ENCODE peak calls at places on chromosomes 6 and 20, in ten cellular contexts. One of them, this sample, is unnamed.

GRCh38 chr6:151524059-151524458 is 30.2 kb downstream of the CCDC170 start:
- DNase-seq in epithelial cell of esophagus: peak; percentile 42
- DNase-seq in B cell: no peak
- DNase-seq in CD8-positive, alpha-beta T cell: no peak
- DNase-seq in GM20000: no peak
- DNase-seq in psoas muscle: no peak
- DNase-seq in OCI-LY7: no peak
- DNase-seq in foreskin fibroblast: no peak
- DNase-seq in cardiac fibroblast: no peak
- DNase-seq in MM.1S: no peak
- DNase-seq in this sample: no peak

GRCh38 chr6:16388488-16388887 is 150.1 kb downstream of the GMPR start:
- DNase-seq in epithelial cell of esophagus: no peak
- DNase-seq in B cell: no peak
- DNase-seq in CD8-positive, alpha-beta T cell: no peak
- DNase-seq in GM20000: no peak
- DNase-seq in psoas muscle: no peak
- DNase-seq in OCI-LY7: no peak
- DNase-seq in foreskin fibroblast: peak; percentile 74
- DNase-seq in cardiac fibroblast: no peak
- DNase-seq in MM.1S: no peak
- DNase-seq in this sample: no peak

GRCh38 chr6:134288538-134289203 is 29.2 kb downstream of the SGK1 start:
- DNase-seq in epithelial cell of esophagus: peak; percentile 83
- DNase-seq in B cell: no peak
- DNase-seq in CD8-positive, alpha-beta T cell: no peak
- DNase-seq in GM20000: peak; percentile 33
- DNase-seq in psoas muscle: no peak
- DNase-seq in OCI-LY7: no peak
- DNase-seq in foreskin fibroblast: peak; percentile 89
- DNase-seq in cardiac fibroblast: peak; percentile 97
- DNase-seq in MM.1S: no peak
- DNase-seq in this sample: no peak

GRCh38 chr20:32574296-32575226 is 10.6 kb downstream of the NOL4L start:
- DNase-seq in epithelial cell of esophagus: peak; percentile 63
- DNase-seq in B cell: no peak
- DNase-seq in CD8-positive, alpha-beta T cell: no peak
- DNase-seq in GM20000: no peak
- DNase-seq in psoas muscle: no peak
- DNase-seq in OCI-LY7: no peak
- DNase-seq in foreskin fibroblast: peak; percentile 88
- DNase-seq in cardiac fibroblast: peak; percentile 87
- DNase-seq in MM.1S: no peak
- DNase-seq in this sample: peak; percentile 51

GRCh38 chr20:46376196-46376785 is 30.1 kb downstream of the ELMO2 start:
- DNase-seq in epithelial cell of esophagus: no peak
- DNase-seq in B cell: no peak
- DNase-seq in CD8-positive, alpha-beta T cell: no peak
- DNase-seq in GM20000: no peak
- DNase-seq in psoas muscle: no peak
- DNase-seq in OCI-LY7: no peak
- DNase-seq in foreskin fibroblast: no peak
- DNase-seq in cardiac fibroblast: no peak
- DNase-seq in MM.1S: no peak
- DNase-seq in this sample: no peak

GRCh38 chr20:6466065-6466810 is 301.2 kb upstream of the BMP2 start:
- DNase-seq in epithelial cell of esophagus: peak; percentile 59
- DNase-seq in B cell: no peak
- DNase-seq in CD8-positive, alpha-beta T cell: no peak
- DNase-seq in GM20000: no peak
- DNase-seq in psoas muscle: no peak
- DNase-seq in OCI-LY7: no peak
- DNase-seq in foreskin fibroblast: no peak
- DNase-seq in cardiac fibroblast: peak; percentile 82
- DNase-seq in MM.1S: no peak
- DNase-seq in this sample: no peak

GRCh38 chr6:105882833-105883232 is 203.3 kb upstream of the PRDM1 start:
- DNase-seq in epithelial cell of esophagus: no peak
- DNase-seq in B cell: no peak
- DNase-seq in CD8-positive, alpha-beta T cell: no peak
- DNase-seq in GM20000: no peak
- DNase-seq in psoas muscle: no peak
- DNase-seq in OCI-LY7: no peak
- DNase-seq in foreskin fibroblast: no peak
- DNase-seq in cardiac fibroblast: no peak
- DNase-seq in MM.1S: no peak
- DNase-seq in this sample: no peak

GRCh38 chr6:27616313-27617045 is 143.6 kb upstream of the ZNF184 start:
- DNase-seq in epithelial cell of esophagus: no peak
- DNase-seq in B cell: no peak
- DNase-seq in CD8-positive, alpha-beta T cell: no peak
- DNase-seq in GM20000: no peak
- DNase-seq in psoas muscle: no peak
- DNase-seq in OCI-LY7: no peak
- DNase-seq in foreskin fibroblast: no peak
- DNase-seq in cardiac fibroblast: no peak
- DNase-seq in MM.1S: no peak
- DNase-seq in this sample: no peak

GRCh38 chr20:57223648-57224489 is 42.6 kb downstream of the BMP7 start:
- DNase-seq in epithelial cell of esophagus: no peak
- DNase-seq in B cell: no peak
- DNase-seq in CD8-positive, alpha-beta T cell: no peak
- DNase-seq in GM20000: no peak
- DNase-seq in psoas muscle: peak; percentile 79
- DNase-seq in OCI-LY7: peak; percentile 41
- DNase-seq in foreskin fibroblast: peak; percentile 35
- DNase-seq in cardiac fibroblast: no peak
- DNase-seq in MM.1S: no peak
- DNase-seq in this sample: no peak

GRCh38 chr20:32366380-32366779 is 8.2 kb downstream of the ASXL1 start:
- DNase-seq in epithelial cell of esophagus: no peak
- DNase-seq in B cell: no peak
- DNase-seq in CD8-positive, alpha-beta T cell: no peak
- DNase-seq in GM20000: no peak
- DNase-seq in psoas muscle: no peak
- DNase-seq in OCI-LY7: no peak
- DNase-seq in foreskin fibroblast: no peak
- DNase-seq in cardiac fibroblast: no peak
- DNase-seq in MM.1S: no peak
- DNase-seq in this sample: no peak

GRCh38 chr20:40262219-40262618 is 426.8 kb downstream of the MAFB start:
- DNase-seq in epithelial cell of esophagus: no peak
- DNase-seq in B cell: no peak
- DNase-seq in CD8-positive, alpha-beta T cell: no peak
- DNase-seq in GM20000: no peak
- DNase-seq in psoas muscle: no peak
- DNase-seq in OCI-LY7: no peak
- DNase-seq in foreskin fibroblast: no peak
- DNase-seq in cardiac fibroblast: no peak
- DNase-seq in MM.1S: no peak
- DNase-seq in this sample: no peak

GRCh38 chr20:40268321-40269075 is 420.5 kb downstream of the MAFB start:
- DNase-seq in epithelial cell of esophagus: no peak
- DNase-seq in B cell: no peak
- DNase-seq in CD8-positive, alpha-beta T cell: no peak
- DNase-seq in GM20000: no peak
- DNase-seq in psoas muscle: no peak
- DNase-seq in OCI-LY7: no peak
- DNase-seq in foreskin fibroblast: no peak
- DNase-seq in cardiac fibroblast: no peak
- DNase-seq in MM.1S: no peak
- DNase-seq in this sample: no peak

DNA sequence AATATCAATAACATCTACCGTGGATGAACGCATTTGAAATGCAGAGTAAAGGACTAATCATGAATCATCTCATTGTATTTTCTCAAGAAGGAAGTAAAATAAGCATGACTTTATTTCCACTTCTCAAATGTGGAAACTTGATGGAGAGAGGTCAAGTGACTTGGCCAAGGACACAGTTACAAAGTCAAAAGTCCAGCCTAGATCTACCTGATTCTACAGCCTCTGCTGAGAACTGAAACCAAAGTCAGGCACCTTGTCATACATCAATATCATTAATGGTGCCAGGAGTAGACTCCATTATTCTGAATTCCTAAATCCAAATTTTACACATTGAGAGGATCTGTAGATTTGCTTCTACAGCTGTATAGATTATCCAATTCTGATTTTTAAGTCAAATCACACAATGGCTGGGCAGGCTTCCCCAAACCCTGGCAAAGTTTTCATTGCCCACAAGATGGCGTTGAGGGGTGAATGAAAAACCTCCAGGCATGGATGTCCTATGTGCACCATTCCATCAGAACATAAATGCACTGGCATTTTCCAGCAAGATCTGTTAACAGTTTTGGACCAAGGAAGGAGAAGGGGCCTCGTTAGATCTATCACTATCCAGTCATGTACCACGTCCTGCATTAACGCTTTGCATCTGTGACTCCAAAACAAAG is 423.0 kb downstream of the MAFB start:
- DNase-seq in epithelial cell of esophagus: peak; percentile 57
- DNase-seq in B cell: no peak
- DNase-seq in CD8-positive, alpha-beta T cell: no peak
- DNase-seq in GM20000: no peak
- DNase-seq in psoas muscle: no peak
- DNase-seq in OCI-LY7: peak; percentile 18
- DNase-seq in foreskin fibroblast: peak; percentile 56
- DNase-seq in cardiac fibroblast: peak; percentile 44
- DNase-seq in MM.1S: peak; percentile 22
- DNase-seq in this sample: no peak
- TF ChIP-seq CTCF in epithelial cell of esophagus: peak; percentile 70
- TF ChIP-seq CTCF in B cell: no peak
- TF ChIP-seq CTCF in CD8-positive, alpha-beta T cell: no peak
- TF ChIP-seq CTCF in GM20000: no peak
- TF ChIP-seq CTCF in psoas muscle: peak; percentile 54
- TF ChIP-seq CTCF in OCI-LY7: peak; percentile 68
- TF ChIP-seq CTCF in foreskin fibroblast: peak; percentile 63
- TF ChIP-seq CTCF in cardiac fibroblast: peak; percentile 34
- TF ChIP-seq CTCF in MM.1S: peak; percentile 42
- TF ChIP-seq CTCF in this sample: peak; percentile 33

DNA sequence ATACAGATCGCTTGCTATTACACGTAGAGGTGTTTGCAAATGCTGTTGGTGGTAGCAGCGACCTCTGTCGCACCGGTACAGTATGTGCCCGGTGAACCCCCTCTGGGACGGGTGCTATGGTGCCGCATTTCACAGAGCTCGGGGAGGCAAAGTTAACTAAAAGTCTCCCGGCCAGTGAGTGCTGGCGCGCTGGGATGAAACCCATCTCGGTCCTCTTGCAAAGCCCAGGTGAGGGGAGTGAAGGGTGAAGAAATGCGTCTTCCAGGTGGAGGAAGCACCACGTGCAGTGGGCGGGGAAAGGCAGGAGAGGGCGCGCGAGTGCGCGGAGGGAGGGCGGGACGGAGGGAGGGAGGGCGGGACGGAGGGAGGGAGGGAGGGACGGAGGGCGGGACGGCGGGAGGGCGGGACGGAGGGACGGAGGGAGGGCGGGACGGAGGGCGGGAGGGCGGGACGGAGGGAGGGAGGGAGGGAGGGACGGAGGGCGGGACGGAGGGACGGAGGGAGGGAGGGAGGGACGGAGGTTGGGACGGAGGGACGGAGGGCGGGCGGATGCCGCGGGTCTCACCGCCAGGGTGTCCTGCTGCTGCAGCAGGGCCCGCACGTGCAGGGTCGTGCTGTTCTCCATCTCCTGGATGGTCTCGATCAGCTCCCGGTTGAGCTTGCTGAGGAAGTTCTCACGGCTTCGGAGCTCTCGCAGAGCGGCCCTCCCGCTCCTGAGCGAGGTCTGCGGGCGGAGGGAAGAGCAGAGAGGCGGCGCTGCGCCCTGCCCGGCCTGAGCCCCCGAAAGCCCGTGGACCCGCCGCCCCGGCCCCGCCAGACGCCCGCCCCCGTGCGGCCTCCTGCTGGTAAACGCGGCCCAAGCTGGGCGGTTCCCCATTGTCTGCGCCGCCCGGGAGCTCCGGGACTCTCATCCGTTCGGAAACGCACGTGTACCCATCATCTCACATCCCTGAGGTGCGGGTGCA is 11.7 kb downstream of the C20orf96 start:
- DNase-seq in epithelial cell of esophagus: peak; percentile 43
- DNase-seq in B cell: peak; percentile 41
- DNase-seq in CD8-positive, alpha-beta T cell: no peak
- DNase-seq in GM20000: no peak
- DNase-seq in psoas muscle: no peak
- DNase-seq in OCI-LY7: no peak
- DNase-seq in foreskin fibroblast: peak; percentile 50
- DNase-seq in cardiac fibroblast: no peak
- DNase-seq in MM.1S: no peak
- DNase-seq in this sample: no peak
- TF ChIP-seq CTCF in epithelial cell of esophagus: peak; percentile 24
- TF ChIP-seq CTCF in B cell: no peak
- TF ChIP-seq CTCF in CD8-positive, alpha-beta T cell: no peak
- TF ChIP-seq CTCF in GM20000: no peak
- TF ChIP-seq CTCF in psoas muscle: no peak
- TF ChIP-seq CTCF in OCI-LY7: no peak
- TF ChIP-seq CTCF in foreskin fibroblast: peak; percentile 21
- TF ChIP-seq CTCF in cardiac fibroblast: peak; percentile 5
- TF ChIP-seq CTCF in MM.1S: no peak
- TF ChIP-seq CTCF in this sample: no peak

DNA sequence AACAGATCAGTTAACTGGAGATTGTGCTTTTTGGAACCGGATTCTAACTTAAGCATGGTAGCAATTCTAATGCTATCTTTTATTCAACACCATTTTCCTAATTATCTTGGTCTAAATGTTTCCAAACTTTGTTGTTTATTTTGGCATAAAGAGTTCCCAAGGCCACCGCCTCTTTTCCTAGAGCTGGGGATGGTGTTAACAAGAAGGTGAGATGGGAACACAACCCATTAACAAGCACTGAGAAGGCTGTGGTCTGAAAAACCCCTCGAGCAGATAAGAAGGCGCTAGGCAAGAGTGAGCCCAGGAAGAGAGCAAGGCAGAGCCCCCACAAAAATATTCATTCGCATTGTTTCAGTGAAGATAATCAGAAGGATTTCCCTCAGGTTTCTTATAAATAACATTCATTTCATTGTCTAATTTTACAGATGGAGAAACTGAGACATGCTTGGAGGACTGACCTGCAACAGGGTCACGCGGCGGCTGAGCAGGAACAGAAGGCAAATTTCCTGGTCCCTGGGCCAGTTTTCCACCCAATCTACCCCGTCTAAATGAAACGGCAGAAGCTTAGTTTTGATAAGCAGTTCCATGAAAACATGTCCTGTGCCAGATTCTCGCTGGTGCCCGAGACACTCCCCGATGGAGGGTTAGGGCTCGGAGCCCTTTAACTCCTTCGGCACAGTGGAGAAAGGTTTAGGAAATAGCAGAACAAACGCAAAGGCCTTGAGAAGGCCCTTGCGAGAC is 155.6 kb downstream of the FOXC1 start:
- DNase-seq in epithelial cell of esophagus: no peak
- DNase-seq in B cell: no peak
- DNase-seq in CD8-positive, alpha-beta T cell: no peak
- DNase-seq in GM20000: no peak
- DNase-seq in psoas muscle: no peak
- DNase-seq in OCI-LY7: no peak
- DNase-seq in foreskin fibroblast: no peak
- DNase-seq in cardiac fibroblast: no peak
- DNase-seq in MM.1S: no peak
- DNase-seq in this sample: no peak
- TF ChIP-seq CTCF in epithelial cell of esophagus: no peak
- TF ChIP-seq CTCF in B cell: no peak
- TF ChIP-seq CTCF in CD8-positive, alpha-beta T cell: no peak
- TF ChIP-seq CTCF in GM20000: no peak
- TF ChIP-seq CTCF in psoas muscle: no peak
- TF ChIP-seq CTCF in OCI-LY7: no peak
- TF ChIP-seq CTCF in foreskin fibroblast: no peak
- TF ChIP-seq CTCF in cardiac fibroblast: no peak
- TF ChIP-seq CTCF in MM.1S: no peak
- TF ChIP-seq CTCF in this sample: no peak

GRCh38 chr6:44265003-44265842 is at the start of gene NFKBIE:
- DNase-seq in epithelial cell of esophagus: peak; percentile 95
- DNase-seq in B cell: peak; percentile 94
- DNase-seq in CD8-positive, alpha-beta T cell: peak; percentile 91
- DNase-seq in GM20000: peak; percentile 96
- DNase-seq in psoas muscle: peak; percentile 97
- DNase-seq in OCI-LY7: peak; percentile 88
- DNase-seq in foreskin fibroblast: peak; percentile 96
- DNase-seq in cardiac fibroblast: peak; percentile 94
- DNase-seq in MM.1S: peak; percentile 84
- DNase-seq in this sample: no peak
- TF ChIP-seq CTCF in epithelial cell of esophagus: peak; percentile 24
- TF ChIP-seq CTCF in B cell: peak; percentile 66
- TF ChIP-seq CTCF in CD8-positive, alpha-beta T cell: peak; percentile 44
- TF ChIP-seq CTCF in GM20000: peak; percentile 53
- TF ChIP-seq CTCF in psoas muscle: no peak
- TF ChIP-seq CTCF in OCI-LY7: peak; percentile 79
- TF ChIP-seq CTCF in foreskin fibroblast: no peak
- TF ChIP-seq CTCF in cardiac fibroblast: no peak
- TF ChIP-seq CTCF in MM.1S: peak; percentile 42
- TF ChIP-seq CTCF in this sample: peak; percentile 47

This sample was measured in retinal pigment epithelial cell.